ENCODE peak calls at places on chromosome 13, in four cellular contexts. F is stimulated activated CD8-positive, alpha-beta memory T cell treated with anti-CD3 and anti-CD28 coated beads, Interleukin-15, amount 100 ng/mL, for 1 hour; J is neuronal stem cell; R is ELF-1. N is an unnamed sample.

GRCh38 chr13:91126806-91127205 is 220.7 kb upstream of the MIR17HG start:
- DNase-seq in F (no peak), J (no peak), R (no peak), N (no peak)

GRCh38 chr13:45180713-45181601 is 19.9 kb downstream of the KCTD4 start:
- DNase-seq in F (no peak), J (no peak), R (no peak), N (no peak)

GRCh38 chr13:35349673-35350278 is 126.7 kb downstream of the MAB21L1 start:
- DNase-seq in F (no peak), J (no peak), R (no peak), N (no peak)

GRCh38 chr13:42660367-42660965 is 86.5 kb downstream of the TNFSF11 start:
- DNase-seq in F (no peak), J (no peak), R (no peak), N (no peak)

GRCh38 chr13:113407103-113407530 is 43.2 kb upstream of the GRTP1 start:
- DNase-seq in F (no peak), J (no peak), R (peak), N (no peak)

GRCh38 chr13:85473144-85473543 is 326.1 kb downstream of the SLITRK6 start:
- DNase-seq in F (no peak), J (no peak), R (no peak), N (no peak)

GRCh38 chr13:49820591-49821215 is 28.2 kb upstream of the KPNA3 start:
- DNase-seq in F (no peak), J (no peak), R (no peak), N (no peak)

GRCh38 chr13:102128216-102128800 is 273.5 kb downstream of the FGF14 start:
- DNase-seq in F (no peak), J (no peak), R (no peak), N (peak)

GRCh38 chr13:113616991-113617749 is 32.6 kb downstream of the TFDP1 start:
- DNase-seq in F (no peak), J (peak), R (peak), N (peak)

GRCh38 chr13:113801289-113801961 is 42.4 kb downstream of the TMEM255B start:
- DNase-seq in F (no peak), J (no peak), R (no peak), N (no peak)

GRCh38 chr13:20141238-20142018 is 19.4 kb downstream of the GJA3 start:
- DNase-seq in F (no peak), J (no peak), R (peak), N (peak)

GRCh38 chr13:53778937-53779336 is 750.3 kb downstream of the OLFM4 start:
- DNase-seq in F (no peak), J (no peak), R (no peak), N (no peak)

GRCh38 chr13:53121879-53122278 is 93.3 kb downstream of the OLFM4 start:
- DNase-seq in F (no peak), J (no peak), R (no peak), N (no peak)

N was measured in left kidney.